ENCODE peak calls at places on chromosomes 16 and 17, in nine cellular contexts. One of them, this sample, is unnamed.

GRCh38 chr16:83328936-83329335 is 478.8 kb upstream of the HSBP1 start:
- DNase-seq in ACHN: no peak
- DNase-seq in substantia nigra: no peak
- DNase-seq in stomach: no peak
- DNase-seq in stimulated activated CD4-positive, alpha-beta T cell treated with anti-CD3 and anti-CD28 coated beads, TNF-alpha, amount 100 ng/mL, for 48 hours: no peak
- DNase-seq in GM23248: no peak
- DNase-seq in heart right ventricle: no peak
- DNase-seq in activated CD4-positive, alpha-beta T cell treated with anti-CD3 and anti-CD28 coated beads, Interleukin-2, amount 10 ng/mL, durations not matched to agents 24 days and 14 days: no peak
- DNase-seq in suprapubic skin: no peak
- DNase-seq in this sample: no peak

GRCh38 chr17:2087597-2088211 is 32.8 kb downstream of the HIC1 start:
- DNase-seq in ACHN: no peak
- DNase-seq in substantia nigra: no peak
- DNase-seq in stomach: no peak
- DNase-seq in stimulated activated CD4-positive, alpha-beta T cell treated with anti-CD3 and anti-CD28 coated beads, TNF-alpha, amount 100 ng/mL, for 48 hours: no peak
- DNase-seq in GM23248: peak
- DNase-seq in heart right ventricle: no peak
- DNase-seq in activated CD4-positive, alpha-beta T cell treated with anti-CD3 and anti-CD28 coated beads, Interleukin-2, amount 10 ng/mL, durations not matched to agents 24 days and 14 days: peak
- DNase-seq in suprapubic skin: no peak
- DNase-seq in this sample: no peak

GRCh38 chr17:71748872-71749271 is 371.9 kb upstream of the SOX9 start:
- DNase-seq in ACHN: no peak
- DNase-seq in substantia nigra: no peak
- DNase-seq in stomach: no peak
- DNase-seq in stimulated activated CD4-positive, alpha-beta T cell treated with anti-CD3 and anti-CD28 coated beads, TNF-alpha, amount 100 ng/mL, for 48 hours: no peak
- DNase-seq in GM23248: no peak
- DNase-seq in heart right ventricle: no peak
- DNase-seq in activated CD4-positive, alpha-beta T cell treated with anti-CD3 and anti-CD28 coated beads, Interleukin-2, amount 10 ng/mL, durations not matched to agents 24 days and 14 days: no peak
- DNase-seq in suprapubic skin: no peak
- DNase-seq in this sample: no peak

GRCh38 chr17:80071116-80071980 is 30.0 kb upstream of the GAA start:
- DNase-seq in ACHN: no peak
- DNase-seq in substantia nigra: peak
- DNase-seq in stomach: peak
- DNase-seq in stimulated activated CD4-positive, alpha-beta T cell treated with anti-CD3 and anti-CD28 coated beads, TNF-alpha, amount 100 ng/mL, for 48 hours: no peak
- DNase-seq in GM23248: peak
- DNase-seq in heart right ventricle: peak
- DNase-seq in activated CD4-positive, alpha-beta T cell treated with anti-CD3 and anti-CD28 coated beads, Interleukin-2, amount 10 ng/mL, durations not matched to agents 24 days and 14 days: no peak
- DNase-seq in suprapubic skin: no peak
- DNase-seq in this sample: no peak

GRCh38 chr17:42288078-42288984 is at the start of gene STAT5A:
- DNase-seq in ACHN: peak
- DNase-seq in substantia nigra: peak
- DNase-seq in stomach: peak
- DNase-seq in stimulated activated CD4-positive, alpha-beta T cell treated with anti-CD3 and anti-CD28 coated beads, TNF-alpha, amount 100 ng/mL, for 48 hours: peak
- DNase-seq in GM23248: peak
- DNase-seq in heart right ventricle: peak
- DNase-seq in activated CD4-positive, alpha-beta T cell treated with anti-CD3 and anti-CD28 coated beads, Interleukin-2, amount 10 ng/mL, durations not matched to agents 24 days and 14 days: peak
- DNase-seq in suprapubic skin: peak
- DNase-seq in this sample: peak

GRCh38 chr17:6078370-6078950 is 8.3 kb downstream of the WSCD1 start:
- DNase-seq in ACHN: no peak
- DNase-seq in substantia nigra: no peak
- DNase-seq in stomach: no peak
- DNase-seq in stimulated activated CD4-positive, alpha-beta T cell treated with anti-CD3 and anti-CD28 coated beads, TNF-alpha, amount 100 ng/mL, for 48 hours: no peak
- DNase-seq in GM23248: no peak
- DNase-seq in heart right ventricle: no peak
- DNase-seq in activated CD4-positive, alpha-beta T cell treated with anti-CD3 and anti-CD28 coated beads, Interleukin-2, amount 10 ng/mL, durations not matched to agents 24 days and 14 days: no peak
- DNase-seq in suprapubic skin: no peak
- DNase-seq in this sample: no peak

GRCh38 chr17:83012873-83013778 is 66.3 kb upstream of the METRNL start:
- DNase-seq in ACHN: no peak
- DNase-seq in substantia nigra: no peak
- DNase-seq in stomach: no peak
- DNase-seq in stimulated activated CD4-positive, alpha-beta T cell treated with anti-CD3 and anti-CD28 coated beads, TNF-alpha, amount 100 ng/mL, for 48 hours: no peak
- DNase-seq in GM23248: no peak
- DNase-seq in heart right ventricle: no peak
- DNase-seq in activated CD4-positive, alpha-beta T cell treated with anti-CD3 and anti-CD28 coated beads, Interleukin-2, amount 10 ng/mL, durations not matched to agents 24 days and 14 days: no peak
- DNase-seq in suprapubic skin: no peak
- DNase-seq in this sample: no peak

GRCh38 chr16:57795431-57795878 is 6.8 kb downstream of the KIFC3 start:
- DNase-seq in ACHN: peak
- DNase-seq in substantia nigra: no peak
- DNase-seq in stomach: peak
- DNase-seq in stimulated activated CD4-positive, alpha-beta T cell treated with anti-CD3 and anti-CD28 coated beads, TNF-alpha, amount 100 ng/mL, for 48 hours: no peak
- DNase-seq in GM23248: peak
- DNase-seq in heart right ventricle: peak
- DNase-seq in activated CD4-positive, alpha-beta T cell treated with anti-CD3 and anti-CD28 coated beads, Interleukin-2, amount 10 ng/mL, durations not matched to agents 24 days and 14 days: peak
- DNase-seq in suprapubic skin: no peak
- DNase-seq in this sample: peak

GRCh38 chr16:1413684-1414531 is 596 bp downstream of the UNKL start:
- DNase-seq in ACHN: peak
- DNase-seq in substantia nigra: no peak
- DNase-seq in stomach: peak
- DNase-seq in stimulated activated CD4-positive, alpha-beta T cell treated with anti-CD3 and anti-CD28 coated beads, TNF-alpha, amount 100 ng/mL, for 48 hours: peak
- DNase-seq in GM23248: peak
- DNase-seq in heart right ventricle: peak
- DNase-seq in activated CD4-positive, alpha-beta T cell treated with anti-CD3 and anti-CD28 coated beads, Interleukin-2, amount 10 ng/mL, durations not matched to agents 24 days and 14 days: peak
- DNase-seq in suprapubic skin: no peak
- DNase-seq in this sample: peak

GRCh38 chr17:77869665-77870132 is 88.8 kb upstream of the TNRC6C start:
- DNase-seq in ACHN: no peak
- DNase-seq in substantia nigra: no peak
- DNase-seq in stomach: peak
- DNase-seq in stimulated activated CD4-positive, alpha-beta T cell treated with anti-CD3 and anti-CD28 coated beads, TNF-alpha, amount 100 ng/mL, for 48 hours: no peak
- DNase-seq in GM23248: no peak
- DNase-seq in heart right ventricle: peak
- DNase-seq in activated CD4-positive, alpha-beta T cell treated with anti-CD3 and anti-CD28 coated beads, Interleukin-2, amount 10 ng/mL, durations not matched to agents 24 days and 14 days: peak
- DNase-seq in suprapubic skin: no peak
- DNase-seq in this sample: no peak

GRCh38 chr17:63405741-63406261 is 40.3 kb downstream of the CYB561 start:
- DNase-seq in ACHN: peak
- DNase-seq in substantia nigra: no peak
- DNase-seq in stomach: no peak
- DNase-seq in stimulated activated CD4-positive, alpha-beta T cell treated with anti-CD3 and anti-CD28 coated beads, TNF-alpha, amount 100 ng/mL, for 48 hours: no peak
- DNase-seq in GM23248: peak
- DNase-seq in heart right ventricle: no peak
- DNase-seq in activated CD4-positive, alpha-beta T cell treated with anti-CD3 and anti-CD28 coated beads, Interleukin-2, amount 10 ng/mL, durations not matched to agents 24 days and 14 days: peak
- DNase-seq in suprapubic skin: no peak
- DNase-seq in this sample: peak

GRCh38 chr17:80755650-80756405 is 211.2 kb downstream of the RPTOR start:
- DNase-seq in ACHN: no peak
- DNase-seq in substantia nigra: no peak
- DNase-seq in stomach: no peak
- DNase-seq in stimulated activated CD4-positive, alpha-beta T cell treated with anti-CD3 and anti-CD28 coated beads, TNF-alpha, amount 100 ng/mL, for 48 hours: no peak
- DNase-seq in GM23248: peak
- DNase-seq in heart right ventricle: no peak
- DNase-seq in activated CD4-positive, alpha-beta T cell treated with anti-CD3 and anti-CD28 coated beads, Interleukin-2, amount 10 ng/mL, durations not matched to agents 24 days and 14 days: no peak
- DNase-seq in suprapubic skin: no peak
- DNase-seq in this sample: peak

This sample was measured in erythroblast.